ENCODE peak calls at places on chromosomes 13 and 19, in six cellular contexts. L is AG09309, B is GM12865, T is cardiac fibroblast, Z is Karpas-422, H is fibroblast of lung. K is an unnamed sample.

GRCh38 chr13:51801631-51802099 is 2.3 kb downstream of the DHRS12 start:
- DNase-seq in Z (no peak), H (no peak), L (no peak), T (no peak), B (no peak), K (no peak)

GRCh38 chr13:111168116-111168515 is 53.0 kb downstream of the ARHGEF7 start:
- DNase-seq in L (no peak), B (no peak), Z (no peak), T (no peak), H (no peak), K (no peak)

GRCh38 chr13:109874921-109875454 is 88.6 kb upstream of the IRS2 start:
- DNase-seq in L (peak; percentile 13), B (no peak), T (peak; percentile 59), Z (no peak), H (peak; percentile 51), K (no peak)

GRCh38 chr13:86185107-86185506 is 385.9 kb upstream of the SLITRK6 start:
- DNase-seq in L (no peak), Z (no peak), T (no peak), H (no peak), B (no peak), K (no peak)

GRCh38 chr19:23762884-23763711 is 4.4 kb upstream of the ZNF681 start:
- DNase-seq in L (no peak), H (peak; percentile 48), Z (peak; percentile 96), T (peak; percentile 31), B (peak; percentile 35), K (no peak)

GRCh38 chr13:107838592-107839161 is 376.7 kb downstream of the LIG4 start:
- DNase-seq in T (no peak), H (no peak), Z (no peak), B (no peak), L (no peak), K (no peak)

GRCh38 chr19:54209748-54210494 is 9.3 kb downstream of the RPS9 start:
- DNase-seq in B (no peak), H (peak; percentile 99), L (peak; percentile 90), Z (peak; percentile 64), T (peak; percentile 99), K (peak; percentile 89)

GRCh38 chr19:35657904-35658700 is 8.2 kb upstream of the UPK1A start:
- DNase-seq in B (no peak), Z (peak; percentile 40), L (no peak), T (no peak), H (no peak), K (no peak)

GRCh38 chr13:110869805-110870706 is 44.8 kb downstream of the ANKRD10 start:
- DNase-seq in T (peak; percentile 99), B (no peak), H (peak; percentile 100), L (peak; percentile 99), Z (no peak), K (peak; percentile 99)

GRCh38 chr19:20269461-20269860 is 102.4 kb downstream of the ZNF486 start:
- DNase-seq in H (no peak), L (no peak), Z (no peak), B (no peak), T (no peak), K (no peak)

GRCh38 chr19:41997121-41997850 is 3.3 kb upstream of the ATP1A3 start:
- DNase-seq in L (no peak), H (peak; percentile 27), Z (peak; percentile 78), B (peak; percentile 26), T (peak; percentile 35), K (no peak)

GRCh38 chr13:28532226-28533048 is 37.5 kb upstream of the FLT1 start:
- DNase-seq in Z (no peak), H (no peak), T (peak; percentile 17), B (no peak), L (no peak), K (no peak)

GRCh38 chr13:51838235-51838846 is 6.6 kb downstream of the TMEM272 start:
- DNase-seq in B (no peak), H (no peak), Z (no peak), L (peak; percentile 46), T (peak; percentile 38), K (peak; percentile 58)

GRCh38 chr19:45428385-45429231 is 4.9 kb upstream of the ERCC1 start:
- DNase-seq in T (peak; percentile 59), H (peak; percentile 42), Z (no peak), B (no peak), L (no peak), K (no peak)

GRCh38 chr19:49361438-49362047 is 673 bp downstream of the TEAD2 start:
- DNase-seq in Z (peak; percentile 74), H (peak; percentile 90), B (no peak), T (peak; percentile 93), L (peak; percentile 16), K (no peak)

GRCh38 chr13:54183166-54183565 is 1154.6 kb downstream of the OLFM4 start:
- DNase-seq in L (no peak), Z (no peak), B (no peak), H (no peak), T (no peak), K (no peak)

GRCh38 chr19:50720921-50721291 is 1.3 kb upstream of the SHANK1 start:
- DNase-seq in H (peak; percentile 21), Z (peak; percentile 60), T (no peak), L (peak; percentile 32), B (no peak), K (no peak)

GRCh38 chr13:31199849-31200635 is at the start of gene B3GLCT:
- DNase-seq in Z (peak; percentile 89), B (peak; percentile 90), T (peak; percentile 85), H (peak; percentile 69), L (no peak), K (no peak)

GRCh38 chr13:22009500-22009899 is 338.6 kb downstream of the FGF9 start:
- DNase-seq in Z (no peak), T (no peak), L (no peak), H (no peak), B (no peak), K (no peak)

GRCh38 chr13:99661791-99662190 is 160.5 kb downstream of the TM9SF2 start:
- DNase-seq in Z (no peak), L (no peak), B (no peak), T (no peak), H (no peak), K (no peak)

GRCh38 chr13:99662678-99663077 is 161.4 kb downstream of the TM9SF2 start:
- DNase-seq in Z (no peak), T (no peak), B (no peak), H (no peak), L (no peak), K (no peak)

GRCh38 chr13:99663185-99663825 is 162.0 kb downstream of the TM9SF2 start:
- DNase-seq in Z (no peak), L (no peak), H (no peak), T (no peak), B (no peak), K (no peak)

GRCh38 chr13:99665716-99666115 is 164.4 kb downstream of the TM9SF2 start:
- DNase-seq in T (no peak), B (no peak), H (no peak), L (no peak), Z (no peak), K (no peak)

GRCh38 chr13:99663908-99664307 is 162.6 kb downstream of the TM9SF2 start:
- DNase-seq in L (no peak), T (no peak), Z (no peak), H (no peak), B (no peak), K (no peak)
- H3K4me3 ChIP-seq in L (no peak overlapping the region), T (no peak overlapping the region), Z (no peak overlapping the region), H (no peak overlapping the region), B (no peak overlapping the region), K (no peak overlapping the region)

GRCh38 chr19:4533334-4533733 is 1.7 kb downstream of the PLIN5 start:
- DNase-seq in L (no peak), H (no peak), B (no peak), T (no peak), Z (no peak), K (no peak)

GRCh38 chr19:4536798-4537197 is 1.8 kb upstream of the PLIN5 start:
- DNase-seq in Z (no peak), H (no peak), L (no peak), B (no peak), T (no peak), K (no peak)

GRCh38 chr19:4533835-4534424 is 1.1 kb downstream of the PLIN5 start:
- DNase-seq in B (no peak), L (no peak), Z (no peak), T (no peak), H (no peak), K (no peak)

GRCh38 chr19:4537953-4538600 is 1.8 kb downstream of the LRG1 start:
- DNase-seq in H (no peak), Z (no peak), T (no peak), L (no peak), B (no peak), K (no peak)

GRCh38 chr19:4534836-4535658 is at the start of gene PLIN5:
- DNase-seq in H (peak; percentile 47), Z (peak; percentile 81), L (no peak), T (peak; percentile 76), B (peak; percentile 63), K (no peak)
- H3K4me3 ChIP-seq in H (no peak within 1 kb of the TSS), Z (no peak within 1 kb of the TSS), L (no peak within 1 kb of the TSS), T (no peak within 1 kb of the TSS), B (no peak within 1 kb of the TSS), K (peak within 1 kb of the TSS; percentile 9)

GRCh38 chr19:10086032-10086903 is at the start of gene SHFL:
- DNase-seq in B (peak; percentile 92), T (peak; percentile 72), L (no peak), H (peak; percentile 58), Z (peak; percentile 94), K (no peak)

GRCh38 chr19:10086904-10087256 is 763 bp downstream of the SHFL start:
- DNase-seq in B (no peak), T (no peak), Z (peak; percentile 58), H (no peak), L (no peak), K (no peak)

GRCh38 chr19:10088949-10089554 is 2.9 kb downstream of the SHFL start:
- DNase-seq in T (no peak), Z (no peak), H (no peak), L (no peak), B (no peak), K (no peak)

GRCh38 chr19:10085641-10086031 is 481 bp upstream of the SHFL start:
- DNase-seq in B (no peak), Z (no peak), L (no peak), H (no peak), T (no peak), K (no peak)

GRCh38 chr19:10087296-10088061 is 1.4 kb downstream of the SHFL start:
- DNase-seq in H (no peak), T (no peak), B (no peak), L (no peak), Z (no peak), K (no peak)
- H3K4me3 ChIP-seq in H (peak overlapping the region; percentile 99), T (peak overlapping the region; percentile 97), B (peak overlapping the region; percentile 98), L (peak overlapping the region; percentile 100), Z (peak overlapping the region; percentile 100), K (peak overlapping the region; percentile 82)

DNA sequence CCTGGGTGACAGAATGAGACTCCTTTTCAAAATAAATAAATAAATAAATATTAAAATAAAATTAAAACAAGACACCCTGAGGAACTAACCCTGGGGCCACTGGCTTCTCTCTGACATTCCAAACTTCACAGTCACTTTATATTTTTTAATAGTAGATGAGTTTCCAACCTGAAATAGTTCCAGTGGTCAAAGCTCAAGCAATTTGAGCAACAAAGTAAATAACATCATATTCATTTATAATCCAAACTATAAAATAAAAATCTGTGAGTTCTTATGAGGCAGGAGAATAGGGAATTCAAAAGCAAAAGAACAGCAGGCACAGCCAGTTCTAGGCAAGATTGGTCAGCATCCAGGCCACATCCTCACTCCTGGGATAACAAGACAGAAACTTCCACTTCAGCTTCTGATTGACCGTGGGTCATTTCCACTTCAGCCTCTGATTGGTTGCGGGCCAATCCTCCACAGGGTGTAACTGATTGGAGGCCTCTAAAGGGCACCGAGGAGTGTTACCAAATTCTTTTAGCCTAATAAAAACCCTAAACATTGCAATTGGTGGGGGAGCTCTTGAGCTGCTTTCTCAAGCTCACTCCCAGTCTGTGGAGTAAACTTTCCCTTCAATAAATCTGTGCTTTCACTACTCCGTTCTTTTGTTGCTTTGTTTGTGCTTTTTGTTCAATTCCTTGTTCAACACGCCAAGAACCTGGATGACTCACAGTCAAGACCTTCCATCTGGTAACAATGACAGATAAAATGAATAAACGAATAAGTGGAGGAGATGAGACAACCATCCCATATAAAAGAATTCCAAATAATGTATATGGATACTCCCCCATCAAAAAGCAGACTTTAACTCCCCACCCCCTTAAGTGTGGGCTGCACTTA is 42.5 kb upstream of the AMER2 start:
- DNase-seq in B (no peak), L (peak; percentile 14), Z (no peak), H (peak; percentile 19), T (peak; percentile 22), K (peak; percentile 46)
- H3K4me3 ChIP-seq in B (no peak overlapping the region), L (no peak overlapping the region), Z (no peak overlapping the region), H (no peak overlapping the region), T (no peak overlapping the region), K (no peak overlapping the region)

K was measured in skeletal muscle cell.